ENCODE peak calls at places on chromosomes 12 and 14, in five cellular contexts. One of them, this sample, is unnamed. For H3K27me3, the result is how much of the 10 kb centered on the place peaks cover.

GRCh38 chr12:34393086-34393820 is 371.0 kb downstream of the ALG10 start:
- DNase-seq in HepG2: no peak
- DNase-seq in K562: no peak
- DNase-seq in IMR-90: no peak
- DNase-seq in GM12878: no peak
- DNase-seq in this sample: no peak

GRCh38 chr12:19369691-19370148 is 69.6 kb upstream of the AEBP2 start:
- DNase-seq in IMR-90: peak
- DNase-seq in HepG2: no peak
- DNase-seq in GM12878: no peak
- DNase-seq in K562: no peak
- DNase-seq in this sample: no peak

GRCh38 chr12:124001343-124001742 is 28.3 kb downstream of the ZNF664 start:
- DNase-seq in GM12878: no peak
- DNase-seq in IMR-90: no peak
- DNase-seq in K562: no peak
- DNase-seq in HepG2: no peak
- DNase-seq in this sample: no peak

GRCh38 chr12:132075714-132076553 is 68.2 kb downstream of the DDX51 start:
- DNase-seq in GM12878: no peak
- DNase-seq in K562: no peak
- DNase-seq in IMR-90: no peak
- DNase-seq in HepG2: no peak
- DNase-seq in this sample: no peak

GRCh38 chr12:119804011-119804641 is 73.0 kb downstream of the CIT start:
- DNase-seq in K562: peak
- DNase-seq in GM12878: no peak
- DNase-seq in HepG2: peak
- DNase-seq in IMR-90: peak
- DNase-seq in this sample: peak

GRCh38 chr14:30223385-30223785 is 295.7 kb upstream of the PRKD1 start:
- DNase-seq in IMR-90: peak
- DNase-seq in K562: no peak
- DNase-seq in GM12878: no peak
- DNase-seq in HepG2: peak
- DNase-seq in this sample: no peak

GRCh38 chr14:78141590-78141989 is 28.6 kb upstream of the NRXN3 start:
- DNase-seq in HepG2: no peak
- DNase-seq in K562: no peak
- DNase-seq in IMR-90: no peak
- DNase-seq in GM12878: no peak
- DNase-seq in this sample: no peak

GRCh38 chr12:62602445-62603060 is 135.9 kb downstream of the MON2 start:
- DNase-seq in IMR-90: peak
- DNase-seq in K562: peak
- DNase-seq in HepG2: peak
- DNase-seq in GM12878: peak
- DNase-seq in this sample: peak

GRCh38 chr12:49195734-49196133 is 6.9 kb upstream of the TUBA1A start:
- DNase-seq in IMR-90: no peak
- DNase-seq in GM12878: no peak
- DNase-seq in K562: no peak
- DNase-seq in HepG2: no peak
- DNase-seq in this sample: no peak

GRCh38 chr12:2019126-2019525 is 14.9 kb upstream of the DCP1B start:
- DNase-seq in GM12878: no peak
- DNase-seq in K562: no peak
- DNase-seq in HepG2: no peak
- DNase-seq in IMR-90: no peak
- DNase-seq in this sample: no peak

GRCh38 chr14:46818147-46818546 is 166.6 kb upstream of the RPL10L start:
- DNase-seq in GM12878: no peak
- DNase-seq in IMR-90: no peak
- DNase-seq in K562: no peak
- DNase-seq in HepG2: no peak
- DNase-seq in this sample: no peak

GRCh38 chr12:524167-524951 is 64.6 kb downstream of the B4GALNT3 start:
- DNase-seq in HepG2: no peak
- DNase-seq in K562: no peak
- DNase-seq in GM12878: no peak
- DNase-seq in IMR-90: no peak
- DNase-seq in this sample: no peak

GRCh38 chr12:124842073-124842749 is 21.5 kb downstream of the SCARB1 start:
- DNase-seq in IMR-90: no peak
- DNase-seq in GM12878: no peak
- DNase-seq in HepG2: no peak
- DNase-seq in K562: no peak
- DNase-seq in this sample: peak

GRCh38 chr14:92135269-92135668 is 13.5 kb downstream of the CPSF2 start:
- DNase-seq in IMR-90: peak
- DNase-seq in K562: peak
- DNase-seq in HepG2: peak
- DNase-seq in GM12878: no peak
- DNase-seq in this sample: peak

GRCh38 chr12:1071182-1071581 is 80.2 kb downstream of the ERC1 start:
- DNase-seq in GM12878: no peak
- DNase-seq in IMR-90: no peak
- DNase-seq in K562: no peak
- DNase-seq in HepG2: no peak
- DNase-seq in this sample: no peak

GRCh38 chr12:29164477-29165163 is 15.5 kb downstream of the FAR2 start:
- DNase-seq in IMR-90: peak
- DNase-seq in HepG2: no peak
- DNase-seq in K562: no peak
- DNase-seq in GM12878: peak
- DNase-seq in this sample: no peak

GRCh38 chr14:25122188-25122587 is 72.2 kb upstream of the STXBP6 start:
- DNase-seq in IMR-90: no peak
- DNase-seq in GM12878: no peak
- DNase-seq in K562: no peak
- DNase-seq in HepG2: no peak
- DNase-seq in this sample: no peak

GRCh38 chr12:98845957-98846356 is 200.9 kb downstream of the APAF1 start:
- DNase-seq in IMR-90: no peak
- DNase-seq in K562: no peak
- DNase-seq in GM12878: no peak
- DNase-seq in HepG2: no peak
- DNase-seq in this sample: no peak

GRCh38 chr14:72527591-72527990 is 366.3 kb downstream of the DPF3 start:
- DNase-seq in GM12878: no peak
- DNase-seq in IMR-90: no peak
- DNase-seq in HepG2: no peak
- DNase-seq in K562: no peak
- DNase-seq in this sample: no peak
- TF ChIP-seq SMC3 in GM12878: no peak
- TF ChIP-seq SMC3 in IMR-90: no peak
- TF ChIP-seq SMC3 in HepG2: no peak
- TF ChIP-seq SMC3 in K562: no peak
- TF ChIP-seq SMC3 in this sample: no peak

DNA sequence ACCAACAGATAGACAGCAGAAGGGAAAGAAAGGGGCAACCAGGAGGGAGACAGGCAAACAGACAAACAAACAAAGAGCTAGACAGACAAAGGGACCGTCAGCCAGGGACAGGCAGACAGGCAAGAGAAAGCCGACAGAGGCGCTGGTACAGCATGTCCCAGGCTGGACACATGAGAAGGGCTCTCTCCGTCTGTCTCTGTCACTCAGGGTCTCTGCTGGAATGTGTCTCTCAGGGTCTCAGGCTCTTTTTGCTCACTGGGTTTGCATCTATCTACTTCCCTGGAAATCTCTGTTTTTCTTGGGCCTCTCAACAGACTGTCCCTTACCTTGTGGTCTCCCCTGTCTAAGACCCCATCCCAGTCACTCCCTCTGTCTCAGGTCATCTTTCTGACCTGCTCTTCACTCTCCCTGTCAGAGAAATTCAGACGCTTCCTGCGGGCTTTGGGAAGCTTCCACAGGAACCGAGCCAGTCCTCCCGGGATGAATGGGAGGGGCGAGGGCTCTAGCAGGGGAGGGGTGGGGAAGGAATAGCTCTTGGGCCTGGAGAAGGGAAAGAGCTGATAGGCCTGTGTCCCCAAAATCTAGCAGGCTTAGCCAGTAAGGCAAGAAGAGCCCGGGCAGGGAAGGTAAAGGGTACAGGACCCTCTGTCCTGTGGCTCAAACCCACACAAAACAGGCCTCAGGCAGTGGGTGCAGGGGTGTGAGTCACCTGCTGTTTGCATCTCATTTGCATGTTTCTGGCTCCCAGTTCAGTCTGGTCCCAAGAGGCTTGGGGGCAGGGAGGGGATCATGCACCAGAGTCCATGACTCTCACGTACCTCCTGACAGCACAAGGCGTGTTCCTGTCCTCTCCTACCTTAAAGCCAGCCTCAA is 8.5 kb upstream of the SMUG1 start:
- DNase-seq in HepG2: no peak
- DNase-seq in K562: peak
- DNase-seq in GM12878: no peak
- DNase-seq in IMR-90: peak
- DNase-seq in this sample: no peak
- H3K27me3 ChIP-seq in HepG2: under half
- H3K27me3 ChIP-seq in K562: under half
- H3K27me3 ChIP-seq in GM12878: under half
- H3K27me3 ChIP-seq in IMR-90: under half
- H3K27me3 ChIP-seq in this sample: under half

GRCh38 chr12:27505124-27505523 is 18.9 kb upstream of the PPFIBP1 start:
- DNase-seq in K562: no peak
- DNase-seq in IMR-90: peak
- DNase-seq in HepG2: no peak
- DNase-seq in GM12878: no peak
- DNase-seq in this sample: no peak

GRCh38 chr12:27501956-27502562 is 21.9 kb upstream of the PPFIBP1 start:
- DNase-seq in IMR-90: no peak
- DNase-seq in GM12878: no peak
- DNase-seq in HepG2: no peak
- DNase-seq in K562: no peak
- DNase-seq in this sample: no peak

GRCh38 chr12:27505771-27506170 is 18.2 kb upstream of the PPFIBP1 start:
- DNase-seq in HepG2: no peak
- DNase-seq in GM12878: no peak
- DNase-seq in IMR-90: peak
- DNase-seq in K562: no peak
- DNase-seq in this sample: no peak

GRCh38 chr12:27506645-27507189 is 17.3 kb upstream of the PPFIBP1 start:
- DNase-seq in HepG2: no peak
- DNase-seq in K562: no peak
- DNase-seq in IMR-90: no peak
- DNase-seq in GM12878: no peak
- DNase-seq in this sample: no peak

GRCh38 chr12:27504506-27504905 is 19.5 kb upstream of the PPFIBP1 start:
- DNase-seq in GM12878: no peak
- DNase-seq in IMR-90: peak
- DNase-seq in K562: no peak
- DNase-seq in HepG2: no peak
- DNase-seq in this sample: no peak
- TF ChIP-seq SMC3 in GM12878: no peak
- TF ChIP-seq SMC3 in IMR-90: no peak
- TF ChIP-seq SMC3 in K562: no peak
- TF ChIP-seq SMC3 in HepG2: no peak
- TF ChIP-seq SMC3 in this sample: no peak

GRCh38 chr14:35989736-35990135 is 163.6 kb downstream of the BRMS1L start:
- DNase-seq in GM12878: no peak
- DNase-seq in HepG2: no peak
- DNase-seq in K562: no peak
- DNase-seq in IMR-90: no peak
- DNase-seq in this sample: no peak

GRCh38 chr14:35988972-35989690 is 163.0 kb downstream of the BRMS1L start:
- DNase-seq in K562: no peak
- DNase-seq in IMR-90: no peak
- DNase-seq in HepG2: no peak
- DNase-seq in GM12878: no peak
- DNase-seq in this sample: no peak

GRCh38 chr14:35992816-35993511 is 166.8 kb downstream of the BRMS1L start:
- DNase-seq in K562: no peak
- DNase-seq in HepG2: no peak
- DNase-seq in GM12878: no peak
- DNase-seq in IMR-90: no peak
- DNase-seq in this sample: no peak

GRCh38 chr14:35991356-35991755 is 165.2 kb downstream of the BRMS1L start:
- DNase-seq in HepG2: no peak
- DNase-seq in K562: no peak
- DNase-seq in GM12878: no peak
- DNase-seq in IMR-90: no peak
- DNase-seq in this sample: no peak

GRCh38 chr14:35993512-35993960 is 167.4 kb downstream of the BRMS1L start:
- DNase-seq in IMR-90: no peak
- DNase-seq in HepG2: no peak
- DNase-seq in K562: no peak
- DNase-seq in GM12878: no peak
- DNase-seq in this sample: no peak
- H3K27me3 ChIP-seq in IMR-90: under half
- H3K27me3 ChIP-seq in HepG2: under half
- H3K27me3 ChIP-seq in K562: under half
- H3K27me3 ChIP-seq in GM12878: under half
- H3K27me3 ChIP-seq in this sample: under half

GRCh38 chr14:73663548-73664212 is 18.9 kb downstream of the DNAL1 start:
- DNase-seq in HepG2: peak
- DNase-seq in GM12878: peak
- DNase-seq in K562: no peak
- DNase-seq in IMR-90: no peak
- DNase-seq in this sample: no peak

GRCh38 chr14:73665130-73665529 is 20.3 kb downstream of the DNAL1 start:
- DNase-seq in HepG2: no peak
- DNase-seq in GM12878: no peak
- DNase-seq in IMR-90: no peak
- DNase-seq in K562: no peak
- DNase-seq in this sample: no peak

GRCh38 chr14:73661872-73662271 is 17.1 kb downstream of the DNAL1 start:
- DNase-seq in K562: no peak
- DNase-seq in HepG2: no peak
- DNase-seq in GM12878: no peak
- DNase-seq in IMR-90: peak
- DNase-seq in this sample: no peak

GRCh38 chr14:73660511-73660910 is 15.7 kb downstream of the DNAL1 start:
- DNase-seq in GM12878: no peak
- DNase-seq in IMR-90: no peak
- DNase-seq in K562: no peak
- DNase-seq in HepG2: no peak
- DNase-seq in this sample: no peak

GRCh38 chr14:73662439-73663056 is 17.8 kb downstream of the DNAL1 start:
- DNase-seq in GM12878: no peak
- DNase-seq in HepG2: peak
- DNase-seq in K562: peak
- DNase-seq in IMR-90: peak
- DNase-seq in this sample: peak
- TF ChIP-seq SMC3 in GM12878: no peak
- TF ChIP-seq SMC3 in HepG2: peak
- TF ChIP-seq SMC3 in K562: no peak
- TF ChIP-seq SMC3 in IMR-90: peak
- TF ChIP-seq SMC3 in this sample: peak

GRCh38 chr12:64995831-64996230 is 125.3 kb downstream of the WIF1 start:
- DNase-seq in K562: no peak
- DNase-seq in IMR-90: no peak
- DNase-seq in HepG2: no peak
- DNase-seq in GM12878: no peak
- DNase-seq in this sample: no peak

GRCh38 chr12:64992641-64993040 is 128.5 kb downstream of the WIF1 start:
- DNase-seq in GM12878: no peak
- DNase-seq in IMR-90: no peak
- DNase-seq in HepG2: no peak
- DNase-seq in K562: no peak
- DNase-seq in this sample: no peak

GRCh38 chr12:64990991-64991570 is 130.0 kb downstream of the WIF1 start:
- DNase-seq in GM12878: no peak
- DNase-seq in IMR-90: no peak
- DNase-seq in HepG2: no peak
- DNase-seq in K562: no peak
- DNase-seq in this sample: no peak
- H3K27me3 ChIP-seq in GM12878: under half
- H3K27me3 ChIP-seq in IMR-90: under half
- H3K27me3 ChIP-seq in HepG2: under half
- H3K27me3 ChIP-seq in K562: under half
- H3K27me3 ChIP-seq in this sample: under half

This sample was measured in SK-N-SH.